ENCODE peak calls at places on chromosome 11, in five cellular contexts. Y is GM12878, T is SK-N-SH, A is A549, I is K562. X is an unnamed sample.

GRCh38 chr11:15575409-15575808 is 460.7 kb downstream of the INSC start:
- DNase-seq in Y (no peak), T (no peak), A (no peak), I (no peak), X (no peak)

GRCh38 chr11:6703247-6704063 is 20.3 kb upstream of the MRPL17 start:
- DNase-seq in Y (no peak), T (peak), A (peak), I (peak), X (peak)

GRCh38 chr11:11843233-11843632 is 1.5 kb downstream of the USP47 start:
- DNase-seq in Y (no peak), T (no peak), A (peak), I (peak), X (peak)

GRCh38 chr11:46277623-46278386 is at the start of gene CREB3L1:
- DNase-seq in Y (no peak), T (peak), A (no peak), I (peak), X (no peak)

GRCh38 chr11:62601114-62601363 is 626 bp downstream of the MTA2 start:
- DNase-seq in Y (no peak), T (no peak), A (no peak), I (peak), X (no peak)

GRCh38 chr11:84581083-84581482 is 1046.1 kb downstream of the DLG2 start:
- DNase-seq in Y (no peak), T (no peak), A (peak), I (no peak), X (no peak)

GRCh38 chr11:90113541-90113940 is 20.9 kb upstream of the NAALAD2 start:
- DNase-seq in Y (no peak), T (no peak), A (no peak), I (no peak), X (no peak)

GRCh38 chr11:4480577-4481539 is 1.6 kb upstream of the OR52K1 start:
- DNase-seq in Y (no peak), T (no peak), A (no peak), I (no peak), X (no peak)

GRCh38 chr11:122418032-122418431 is 237.5 kb upstream of the UBASH3B start:
- DNase-seq in Y (no peak), T (no peak), A (no peak), I (no peak), X (no peak)

GRCh38 chr11:30917859-30918478 is 331.8 kb upstream of the MPPED2 start:
- DNase-seq in Y (no peak), T (peak), A (peak), I (peak), X (peak)

GRCh38 chr11:9616858-9617257 is 43.4 kb downstream of the WEE1 start:
- DNase-seq in Y (no peak), T (no peak), A (no peak), I (no peak), X (peak)

GRCh38 chr11:122592641-122593040 is 62.9 kb upstream of the UBASH3B start:
- DNase-seq in Y (no peak), T (no peak), A (no peak), I (no peak), X (no peak)

DNA sequence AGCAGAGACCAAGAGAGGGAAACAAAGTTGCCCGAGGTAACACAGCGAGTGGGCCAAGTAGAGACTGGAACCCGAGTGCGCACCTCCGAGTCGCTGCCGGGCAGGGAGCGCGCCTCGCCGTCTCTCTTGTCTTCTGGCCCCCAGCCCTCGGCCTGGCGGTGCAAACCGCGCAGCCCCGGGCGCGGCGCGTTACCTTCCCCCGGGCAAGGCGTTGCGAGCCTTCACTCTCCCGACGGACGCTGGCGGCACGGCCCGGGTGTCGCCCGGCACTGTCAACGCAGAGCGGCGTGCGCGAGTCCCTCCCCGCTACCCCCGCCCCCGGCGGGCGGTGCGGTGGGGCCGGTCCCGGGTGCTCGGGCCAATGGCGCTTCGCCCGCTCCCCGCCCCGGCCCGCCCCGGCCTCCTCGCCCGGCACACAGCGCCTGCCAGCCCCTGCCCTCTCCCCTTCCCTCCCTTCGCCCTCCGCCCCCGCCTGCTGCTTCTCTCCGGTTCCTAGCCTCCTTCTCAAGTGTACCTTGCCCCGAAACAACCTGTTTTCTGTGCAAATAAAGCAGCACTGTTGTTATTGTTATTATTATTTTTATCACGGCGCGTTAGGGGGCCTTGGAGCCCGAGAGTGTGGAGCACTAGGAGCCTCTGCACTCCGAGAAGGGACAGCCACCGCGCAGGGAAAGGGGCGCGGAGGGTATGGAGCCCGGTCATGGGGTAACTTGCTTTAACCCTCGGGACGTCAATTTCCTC is at the start of gene SYTL2:
- DNase-seq in Y (no peak), T (peak), A (peak), I (peak), X (peak)
- TF ChIP-seq RCOR1 in Y (no peak), T (no peak), A (no peak), I (no peak), X (no peak)

GRCh38 chr11:126476256-126476970 is 120.9 kb downstream of the ST3GAL4 start:
- DNase-seq in Y (no peak), T (peak), A (no peak), I (no peak), X (no peak)
- TF ChIP-seq RCOR1 in Y (no peak), T (no peak), A (no peak), I (no peak), X (no peak)

GRCh38 chr11:80104196-80104595 is 663.4 kb upstream of the TENM4 start:
- DNase-seq in Y (no peak), T (no peak), A (no peak), I (no peak), X (no peak)

GRCh38 chr11:80103149-80103859 is 662.5 kb upstream of the TENM4 start:
- DNase-seq in Y (no peak), T (no peak), A (peak), I (no peak), X (peak)

GRCh38 chr11:80109652-80110051 is 668.8 kb upstream of the TENM4 start:
- DNase-seq in Y (no peak), T (no peak), A (no peak), I (no peak), X (no peak)

GRCh38 chr11:80107415-80107814 is 666.6 kb upstream of the TENM4 start:
- DNase-seq in Y (no peak), T (no peak), A (no peak), I (no peak), X (no peak)

GRCh38 chr11:80109031-80109430 is 668.2 kb upstream of the TENM4 start:
- DNase-seq in Y (no peak), T (no peak), A (no peak), I (no peak), X (peak)
- TF ChIP-seq RCOR1 in Y (no peak), T (no peak), A (no peak), I (no peak), X (no peak)

GRCh38 chr11:112623057-112623456 is 338.2 kb upstream of the NCAM1 start:
- DNase-seq in Y (no peak), T (no peak), A (no peak), I (no peak), X (no peak)

GRCh38 chr11:112617089-112617407 is 344.2 kb upstream of the NCAM1 start:
- DNase-seq in Y (no peak), T (no peak), A (no peak), I (no peak), X (no peak)

GRCh38 chr11:112619106-112619505 is 342.1 kb upstream of the NCAM1 start:
- DNase-seq in Y (no peak), T (no peak), A (no peak), I (no peak), X (no peak)

GRCh38 chr11:112617977-112618829 is 343.0 kb upstream of the NCAM1 start:
- DNase-seq in Y (no peak), T (no peak), A (no peak), I (no peak), X (no peak)

DNA sequence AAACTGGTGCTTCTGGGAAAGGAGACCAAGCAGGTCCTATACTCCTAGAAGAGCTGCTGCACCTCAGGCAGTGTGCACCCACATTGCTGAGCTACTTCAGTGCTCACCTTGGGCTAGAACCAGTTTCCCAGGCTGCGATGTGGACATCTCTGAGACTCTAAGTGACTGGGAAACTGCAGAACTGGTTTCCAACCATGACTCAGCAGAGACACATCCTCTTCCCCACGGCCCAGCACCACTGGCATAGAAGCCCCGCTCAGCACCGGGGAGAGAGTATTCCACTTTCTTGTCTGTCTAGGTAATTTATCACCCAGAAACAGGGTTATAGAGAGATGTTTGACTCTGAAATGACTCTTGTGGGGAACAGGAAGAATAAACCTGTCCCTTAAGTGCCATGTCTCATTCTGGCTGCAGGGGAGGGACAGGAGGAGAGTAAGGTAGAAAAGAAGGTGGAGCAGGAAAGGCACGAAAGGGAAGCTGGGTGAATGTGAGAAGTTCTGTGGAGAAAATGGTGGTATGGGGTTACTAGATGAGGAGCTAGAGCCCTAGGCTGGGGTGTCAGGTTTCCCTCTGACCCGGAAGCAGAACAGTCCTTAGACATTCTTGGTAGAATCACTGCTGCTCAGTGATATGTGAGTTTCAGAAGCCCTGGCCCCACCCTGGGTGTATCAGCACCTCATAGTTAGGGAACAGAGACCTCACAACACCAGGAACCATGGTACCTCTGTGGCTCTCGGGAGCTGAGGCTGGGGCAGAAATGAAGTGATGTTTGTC is 340.4 kb upstream of the NCAM1 start:
- DNase-seq in Y (peak), T (no peak), A (no peak), I (no peak), X (no peak)
- TF ChIP-seq RCOR1 in Y (no peak), T (no peak), A (no peak), I (no peak), X (no peak)

GRCh38 chr11:93528757-93529639 is 14.2 kb downstream of the SMCO4 start:
- DNase-seq in Y (no peak), T (no peak), A (no peak), I (no peak), X (no peak)
- TF ChIP-seq RCOR1 in Y (no peak), T (no peak), A (no peak), I (no peak), X (no peak)

GRCh38 chr11:33376331-33377099 is 119.3 kb downstream of the HIPK3 start:
- DNase-seq in Y (no peak), T (peak), A (no peak), I (no peak), X (no peak)
- TF ChIP-seq RCOR1 in Y (no peak), T (no peak), A (no peak), I (no peak), X (no peak)

DNA sequence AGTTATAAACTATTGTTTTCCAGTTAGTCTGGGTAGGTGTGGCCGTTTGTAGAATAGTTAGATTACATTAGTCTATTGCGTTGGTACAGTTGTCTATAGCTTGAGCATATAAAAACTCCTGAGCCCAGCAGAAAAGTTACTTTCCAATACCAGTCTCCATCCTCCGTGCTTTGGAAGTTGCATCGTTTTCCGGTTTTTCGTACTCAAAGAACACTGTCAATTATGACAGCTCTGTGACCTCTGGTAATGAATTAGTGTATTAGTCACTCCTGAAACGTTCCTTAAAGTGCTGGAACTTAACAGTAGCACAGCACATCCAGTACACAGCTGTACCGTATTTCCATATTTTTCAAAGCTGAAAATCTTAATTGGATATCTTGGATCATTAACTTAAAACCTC is 808 bp upstream of the MSANTD2 start:
- DNase-seq in Y (no peak), T (peak), A (no peak), I (no peak), X (peak)
- TF ChIP-seq RCOR1 in Y (no peak), T (no peak), A (no peak), I (no peak), X (no peak)

GRCh38 chr11:623999-624704 is 603 bp downstream of the CDHR5 start:
- DNase-seq in Y (no peak), T (no peak), A (peak), I (no peak), X (no peak)
- TF ChIP-seq RCOR1 in Y (no peak), T (no peak), A (no peak), I (no peak), X (no peak)

GRCh38 chr11:2533642-2534115 is 88.9 kb downstream of the KCNQ1 start:
- DNase-seq in Y (no peak), T (no peak), A (no peak), I (peak), X (peak)
- TF ChIP-seq RCOR1 in Y (no peak), T (no peak), A (no peak), I (no peak), X (no peak)

X was measured in IMR-90.